ENCODE peak calls at places on chromosome 10, in nine cellular contexts. One of them, this sample, is unnamed.

GRCh38 chr10:11191673-11192072 is 174.0 kb downstream of the CELF2 start:
- DNase-seq in activated T-cell treated with anti-CD3 and anti-CD28 coated beads for 1 hour: no peak
- DNase-seq in T-helper 1 cell: no peak
- DNase-seq in activated T-helper 1 cell treated with Interleukin-2 at 50 U/mL for 16 hours: no peak
- DNase-seq in glomerular endothelial cell: no peak
- DNase-seq in DMS153: no peak
- DNase-seq in activated naive CD8-positive, alpha-beta T cell treated with anti-CD3 and anti-CD28 coated beads, Interleukin-2, amount 50 U/mL, for 24 hours: no peak
- DNase-seq in germinal center: no peak
- DNase-seq in effector CD8-positive, alpha-beta T cell: no peak
- DNase-seq in this sample: no peak

GRCh38 chr10:484925-485661 is 204.4 kb downstream of the DIP2C start:
- DNase-seq in activated T-cell treated with anti-CD3 and anti-CD28 coated beads for 1 hour: no peak
- DNase-seq in T-helper 1 cell: no peak
- DNase-seq in activated T-helper 1 cell treated with Interleukin-2 at 50 U/mL for 16 hours: peak; percentile 7
- DNase-seq in glomerular endothelial cell: no peak
- DNase-seq in DMS153: no peak
- DNase-seq in activated naive CD8-positive, alpha-beta T cell treated with anti-CD3 and anti-CD28 coated beads, Interleukin-2, amount 50 U/mL, for 24 hours: no peak
- DNase-seq in germinal center: no peak
- DNase-seq in effector CD8-positive, alpha-beta T cell: peak; percentile 5
- DNase-seq in this sample: no peak

GRCh38 chr10:60894816-60895215 is 49.2 kb downstream of the RHOBTB1 start:
- DNase-seq in activated T-cell treated with anti-CD3 and anti-CD28 coated beads for 1 hour: no peak
- DNase-seq in T-helper 1 cell: no peak
- DNase-seq in activated T-helper 1 cell treated with Interleukin-2 at 50 U/mL for 16 hours: no peak
- DNase-seq in glomerular endothelial cell: no peak
- DNase-seq in DMS153: peak; percentile 32
- DNase-seq in activated naive CD8-positive, alpha-beta T cell treated with anti-CD3 and anti-CD28 coated beads, Interleukin-2, amount 50 U/mL, for 24 hours: no peak
- DNase-seq in germinal center: no peak
- DNase-seq in effector CD8-positive, alpha-beta T cell: no peak
- DNase-seq in this sample: no peak

GRCh38 chr10:1465993-1466764 is 271.1 kb downstream of the ADARB2 start:
- DNase-seq in activated T-cell treated with anti-CD3 and anti-CD28 coated beads for 1 hour: no peak
- DNase-seq in T-helper 1 cell: no peak
- DNase-seq in activated T-helper 1 cell treated with Interleukin-2 at 50 U/mL for 16 hours: no peak
- DNase-seq in glomerular endothelial cell: no peak
- DNase-seq in DMS153: peak; percentile 38
- DNase-seq in activated naive CD8-positive, alpha-beta T cell treated with anti-CD3 and anti-CD28 coated beads, Interleukin-2, amount 50 U/mL, for 24 hours: no peak
- DNase-seq in germinal center: no peak
- DNase-seq in effector CD8-positive, alpha-beta T cell: no peak
- DNase-seq in this sample: no peak

GRCh38 chr10:52652431-52653220 is 120.0 kb downstream of the MBL2 start:
- DNase-seq in activated T-cell treated with anti-CD3 and anti-CD28 coated beads for 1 hour: no peak
- DNase-seq in T-helper 1 cell: no peak
- DNase-seq in activated T-helper 1 cell treated with Interleukin-2 at 50 U/mL for 16 hours: no peak
- DNase-seq in glomerular endothelial cell: no peak
- DNase-seq in DMS153: peak; percentile 41
- DNase-seq in activated naive CD8-positive, alpha-beta T cell treated with anti-CD3 and anti-CD28 coated beads, Interleukin-2, amount 50 U/mL, for 24 hours: no peak
- DNase-seq in germinal center: no peak
- DNase-seq in effector CD8-positive, alpha-beta T cell: no peak
- DNase-seq in this sample: no peak

GRCh38 chr10:665579-666091 is 23.8 kb downstream of the DIP2C start:
- DNase-seq in activated T-cell treated with anti-CD3 and anti-CD28 coated beads for 1 hour: no peak
- DNase-seq in T-helper 1 cell: no peak
- DNase-seq in activated T-helper 1 cell treated with Interleukin-2 at 50 U/mL for 16 hours: no peak
- DNase-seq in glomerular endothelial cell: no peak
- DNase-seq in DMS153: no peak
- DNase-seq in activated naive CD8-positive, alpha-beta T cell treated with anti-CD3 and anti-CD28 coated beads, Interleukin-2, amount 50 U/mL, for 24 hours: no peak
- DNase-seq in germinal center: no peak
- DNase-seq in effector CD8-positive, alpha-beta T cell: no peak
- DNase-seq in this sample: no peak

GRCh38 chr10:84308481-84309304 is 19.7 kb upstream of the CCSER2 start:
- DNase-seq in activated T-cell treated with anti-CD3 and anti-CD28 coated beads for 1 hour: no peak
- DNase-seq in T-helper 1 cell: no peak
- DNase-seq in activated T-helper 1 cell treated with Interleukin-2 at 50 U/mL for 16 hours: peak; percentile 9
- DNase-seq in glomerular endothelial cell: peak; percentile 78
- DNase-seq in DMS153: peak; percentile 72
- DNase-seq in activated naive CD8-positive, alpha-beta T cell treated with anti-CD3 and anti-CD28 coated beads, Interleukin-2, amount 50 U/mL, for 24 hours: peak; percentile 54
- DNase-seq in germinal center: no peak
- DNase-seq in effector CD8-positive, alpha-beta T cell: no peak
- DNase-seq in this sample: no peak

GRCh38 chr10:77818378-77818777 is 108.2 kb downstream of the DLG5 start:
- DNase-seq in activated T-cell treated with anti-CD3 and anti-CD28 coated beads for 1 hour: no peak
- DNase-seq in T-helper 1 cell: no peak
- DNase-seq in activated T-helper 1 cell treated with Interleukin-2 at 50 U/mL for 16 hours: no peak
- DNase-seq in glomerular endothelial cell: no peak
- DNase-seq in DMS153: no peak
- DNase-seq in activated naive CD8-positive, alpha-beta T cell treated with anti-CD3 and anti-CD28 coated beads, Interleukin-2, amount 50 U/mL, for 24 hours: no peak
- DNase-seq in germinal center: no peak
- DNase-seq in effector CD8-positive, alpha-beta T cell: no peak
- DNase-seq in this sample: no peak

GRCh38 chr10:49286686-49287085 is 12.3 kb upstream of the C10orf71 start:
- DNase-seq in activated T-cell treated with anti-CD3 and anti-CD28 coated beads for 1 hour: no peak
- DNase-seq in T-helper 1 cell: no peak
- DNase-seq in activated T-helper 1 cell treated with Interleukin-2 at 50 U/mL for 16 hours: no peak
- DNase-seq in glomerular endothelial cell: no peak
- DNase-seq in DMS153: no peak
- DNase-seq in activated naive CD8-positive, alpha-beta T cell treated with anti-CD3 and anti-CD28 coated beads, Interleukin-2, amount 50 U/mL, for 24 hours: no peak
- DNase-seq in germinal center: no peak
- DNase-seq in effector CD8-positive, alpha-beta T cell: no peak
- DNase-seq in this sample: no peak

GRCh38 chr10:27744478-27745379 is 890 bp downstream of the MKX start:
- DNase-seq in activated T-cell treated with anti-CD3 and anti-CD28 coated beads for 1 hour: no peak
- DNase-seq in T-helper 1 cell: peak; percentile 13
- DNase-seq in activated T-helper 1 cell treated with Interleukin-2 at 50 U/mL for 16 hours: no peak
- DNase-seq in glomerular endothelial cell: no peak
- DNase-seq in DMS153: no peak
- DNase-seq in activated naive CD8-positive, alpha-beta T cell treated with anti-CD3 and anti-CD28 coated beads, Interleukin-2, amount 50 U/mL, for 24 hours: peak; percentile 27
- DNase-seq in germinal center: no peak
- DNase-seq in effector CD8-positive, alpha-beta T cell: no peak
- DNase-seq in this sample: no peak

GRCh38 chr10:83492004-83492403 is 647.3 kb upstream of the GHITM start:
- DNase-seq in activated T-cell treated with anti-CD3 and anti-CD28 coated beads for 1 hour: no peak
- DNase-seq in T-helper 1 cell: no peak
- DNase-seq in activated T-helper 1 cell treated with Interleukin-2 at 50 U/mL for 16 hours: no peak
- DNase-seq in glomerular endothelial cell: no peak
- DNase-seq in DMS153: no peak
- DNase-seq in activated naive CD8-positive, alpha-beta T cell treated with anti-CD3 and anti-CD28 coated beads, Interleukin-2, amount 50 U/mL, for 24 hours: no peak
- DNase-seq in germinal center: no peak
- DNase-seq in effector CD8-positive, alpha-beta T cell: no peak
- DNase-seq in this sample: no peak

GRCh38 chr10:8034666-8035640 is 19.5 kb upstream of the GATA3 start:
- DNase-seq in activated T-cell treated with anti-CD3 and anti-CD28 coated beads for 1 hour: no peak
- DNase-seq in T-helper 1 cell: no peak
- DNase-seq in activated T-helper 1 cell treated with Interleukin-2 at 50 U/mL for 16 hours: no peak
- DNase-seq in glomerular endothelial cell: no peak
- DNase-seq in DMS153: no peak
- DNase-seq in activated naive CD8-positive, alpha-beta T cell treated with anti-CD3 and anti-CD28 coated beads, Interleukin-2, amount 50 U/mL, for 24 hours: peak; percentile 9
- DNase-seq in germinal center: no peak
- DNase-seq in effector CD8-positive, alpha-beta T cell: no peak
- DNase-seq in this sample: no peak

GRCh38 chr10:73905256-73906018 is 5.5 kb upstream of the PLAU start:
- DNase-seq in activated T-cell treated with anti-CD3 and anti-CD28 coated beads for 1 hour: no peak
- DNase-seq in T-helper 1 cell: no peak
- DNase-seq in activated T-helper 1 cell treated with Interleukin-2 at 50 U/mL for 16 hours: no peak
- DNase-seq in glomerular endothelial cell: no peak
- DNase-seq in DMS153: no peak
- DNase-seq in activated naive CD8-positive, alpha-beta T cell treated with anti-CD3 and anti-CD28 coated beads, Interleukin-2, amount 50 U/mL, for 24 hours: no peak
- DNase-seq in germinal center: no peak
- DNase-seq in effector CD8-positive, alpha-beta T cell: no peak
- DNase-seq in this sample: no peak

GRCh38 chr10:93894516-93895378 is 969 bp downstream of the SLC35G1 start:
- DNase-seq in activated T-cell treated with anti-CD3 and anti-CD28 coated beads for 1 hour: no peak
- DNase-seq in T-helper 1 cell: no peak
- DNase-seq in activated T-helper 1 cell treated with Interleukin-2 at 50 U/mL for 16 hours: no peak
- DNase-seq in glomerular endothelial cell: no peak
- DNase-seq in DMS153: no peak
- DNase-seq in activated naive CD8-positive, alpha-beta T cell treated with anti-CD3 and anti-CD28 coated beads, Interleukin-2, amount 50 U/mL, for 24 hours: no peak
- DNase-seq in germinal center: peak; percentile 3
- DNase-seq in effector CD8-positive, alpha-beta T cell: no peak
- DNase-seq in this sample: peak; percentile 16

GRCh38 chr10:34305189-34305588 is 509.9 kb downstream of the PARD3 start:
- DNase-seq in activated T-cell treated with anti-CD3 and anti-CD28 coated beads for 1 hour: no peak
- DNase-seq in T-helper 1 cell: no peak
- DNase-seq in activated T-helper 1 cell treated with Interleukin-2 at 50 U/mL for 16 hours: no peak
- DNase-seq in glomerular endothelial cell: no peak
- DNase-seq in DMS153: no peak
- DNase-seq in activated naive CD8-positive, alpha-beta T cell treated with anti-CD3 and anti-CD28 coated beads, Interleukin-2, amount 50 U/mL, for 24 hours: no peak
- DNase-seq in germinal center: no peak
- DNase-seq in effector CD8-positive, alpha-beta T cell: no peak
- DNase-seq in this sample: peak; percentile 1

GRCh38 chr10:35910234-35910633 is 268.1 kb upstream of the FZD8 start:
- DNase-seq in activated T-cell treated with anti-CD3 and anti-CD28 coated beads for 1 hour: no peak
- DNase-seq in T-helper 1 cell: no peak
- DNase-seq in activated T-helper 1 cell treated with Interleukin-2 at 50 U/mL for 16 hours: no peak
- DNase-seq in glomerular endothelial cell: no peak
- DNase-seq in DMS153: no peak
- DNase-seq in activated naive CD8-positive, alpha-beta T cell treated with anti-CD3 and anti-CD28 coated beads, Interleukin-2, amount 50 U/mL, for 24 hours: no peak
- DNase-seq in germinal center: no peak
- DNase-seq in effector CD8-positive, alpha-beta T cell: no peak
- DNase-seq in this sample: no peak

GRCh38 chr10:78212134-78212785 is 178.6 kb downstream of the RPS24 start:
- DNase-seq in activated T-cell treated with anti-CD3 and anti-CD28 coated beads for 1 hour: no peak
- DNase-seq in T-helper 1 cell: no peak
- DNase-seq in activated T-helper 1 cell treated with Interleukin-2 at 50 U/mL for 16 hours: no peak
- DNase-seq in glomerular endothelial cell: no peak
- DNase-seq in DMS153: peak; percentile 60
- DNase-seq in activated naive CD8-positive, alpha-beta T cell treated with anti-CD3 and anti-CD28 coated beads, Interleukin-2, amount 50 U/mL, for 24 hours: no peak
- DNase-seq in germinal center: no peak
- DNase-seq in effector CD8-positive, alpha-beta T cell: no peak
- DNase-seq in this sample: no peak

GRCh38 chr10:129369566-129369965 is 97.5 kb upstream of the MGMT start:
- DNase-seq in activated T-cell treated with anti-CD3 and anti-CD28 coated beads for 1 hour: no peak
- DNase-seq in T-helper 1 cell: no peak
- DNase-seq in activated T-helper 1 cell treated with Interleukin-2 at 50 U/mL for 16 hours: no peak
- DNase-seq in glomerular endothelial cell: no peak
- DNase-seq in DMS153: no peak
- DNase-seq in activated naive CD8-positive, alpha-beta T cell treated with anti-CD3 and anti-CD28 coated beads, Interleukin-2, amount 50 U/mL, for 24 hours: no peak
- DNase-seq in germinal center: no peak
- DNase-seq in effector CD8-positive, alpha-beta T cell: no peak
- DNase-seq in this sample: no peak

GRCh38 chr10:116827214-116827671 is 22.1 kb upstream of the ENO4 start:
- DNase-seq in activated T-cell treated with anti-CD3 and anti-CD28 coated beads for 1 hour: no peak
- DNase-seq in T-helper 1 cell: no peak
- DNase-seq in activated T-helper 1 cell treated with Interleukin-2 at 50 U/mL for 16 hours: no peak
- DNase-seq in glomerular endothelial cell: no peak
- DNase-seq in DMS153: no peak
- DNase-seq in activated naive CD8-positive, alpha-beta T cell treated with anti-CD3 and anti-CD28 coated beads, Interleukin-2, amount 50 U/mL, for 24 hours: no peak
- DNase-seq in germinal center: no peak
- DNase-seq in effector CD8-positive, alpha-beta T cell: no peak
- DNase-seq in this sample: no peak

GRCh38 chr10:95273393-95274312 is 17.1 kb downstream of the PDLIM1 start:
- DNase-seq in activated T-cell treated with anti-CD3 and anti-CD28 coated beads for 1 hour: no peak
- DNase-seq in T-helper 1 cell: no peak
- DNase-seq in activated T-helper 1 cell treated with Interleukin-2 at 50 U/mL for 16 hours: no peak
- DNase-seq in glomerular endothelial cell: peak; percentile 86
- DNase-seq in DMS153: no peak
- DNase-seq in activated naive CD8-positive, alpha-beta T cell treated with anti-CD3 and anti-CD28 coated beads, Interleukin-2, amount 50 U/mL, for 24 hours: no peak
- DNase-seq in germinal center: no peak
- DNase-seq in effector CD8-positive, alpha-beta T cell: no peak
- DNase-seq in this sample: no peak

GRCh38 chr10:86139066-86139657 is 227.4 kb downstream of the GRID1 start:
- DNase-seq in activated T-cell treated with anti-CD3 and anti-CD28 coated beads for 1 hour: no peak
- DNase-seq in T-helper 1 cell: no peak
- DNase-seq in activated T-helper 1 cell treated with Interleukin-2 at 50 U/mL for 16 hours: no peak
- DNase-seq in glomerular endothelial cell: no peak
- DNase-seq in DMS153: no peak
- DNase-seq in activated naive CD8-positive, alpha-beta T cell treated with anti-CD3 and anti-CD28 coated beads, Interleukin-2, amount 50 U/mL, for 24 hours: peak; percentile 33
- DNase-seq in germinal center: peak; percentile 53
- DNase-seq in effector CD8-positive, alpha-beta T cell: no peak
- DNase-seq in this sample: peak; percentile 18

GRCh38 chr10:18400201-18400910 is 251.0 kb downstream of the NSUN6 start:
- DNase-seq in activated T-cell treated with anti-CD3 and anti-CD28 coated beads for 1 hour: no peak
- DNase-seq in T-helper 1 cell: no peak
- DNase-seq in activated T-helper 1 cell treated with Interleukin-2 at 50 U/mL for 16 hours: no peak
- DNase-seq in glomerular endothelial cell: no peak
- DNase-seq in DMS153: no peak
- DNase-seq in activated naive CD8-positive, alpha-beta T cell treated with anti-CD3 and anti-CD28 coated beads, Interleukin-2, amount 50 U/mL, for 24 hours: no peak
- DNase-seq in germinal center: no peak
- DNase-seq in effector CD8-positive, alpha-beta T cell: no peak
- DNase-seq in this sample: no peak

GRCh38 chr10:29712108-29712507 is 77.3 kb upstream of the SVIL start:
- DNase-seq in activated T-cell treated with anti-CD3 and anti-CD28 coated beads for 1 hour: no peak
- DNase-seq in T-helper 1 cell: no peak
- DNase-seq in activated T-helper 1 cell treated with Interleukin-2 at 50 U/mL for 16 hours: no peak
- DNase-seq in glomerular endothelial cell: no peak
- DNase-seq in DMS153: peak; percentile 8
- DNase-seq in activated naive CD8-positive, alpha-beta T cell treated with anti-CD3 and anti-CD28 coated beads, Interleukin-2, amount 50 U/mL, for 24 hours: no peak
- DNase-seq in germinal center: no peak
- DNase-seq in effector CD8-positive, alpha-beta T cell: no peak
- DNase-seq in this sample: no peak

GRCh38 chr10:5856701-5857004 is 33.0 kb downstream of the ANKRD16 start:
- DNase-seq in activated T-cell treated with anti-CD3 and anti-CD28 coated beads for 1 hour: no peak
- DNase-seq in T-helper 1 cell: no peak
- DNase-seq in activated T-helper 1 cell treated with Interleukin-2 at 50 U/mL for 16 hours: no peak
- DNase-seq in glomerular endothelial cell: no peak
- DNase-seq in DMS153: no peak
- DNase-seq in activated naive CD8-positive, alpha-beta T cell treated with anti-CD3 and anti-CD28 coated beads, Interleukin-2, amount 50 U/mL, for 24 hours: no peak
- DNase-seq in germinal center: no peak
- DNase-seq in effector CD8-positive, alpha-beta T cell: no peak
- DNase-seq in this sample: no peak

GRCh38 chr10:60434418-60435046 is 44.9 kb upstream of the ANK3 start:
- DNase-seq in activated T-cell treated with anti-CD3 and anti-CD28 coated beads for 1 hour: no peak
- DNase-seq in T-helper 1 cell: no peak
- DNase-seq in activated T-helper 1 cell treated with Interleukin-2 at 50 U/mL for 16 hours: no peak
- DNase-seq in glomerular endothelial cell: no peak
- DNase-seq in DMS153: peak; percentile 31
- DNase-seq in activated naive CD8-positive, alpha-beta T cell treated with anti-CD3 and anti-CD28 coated beads, Interleukin-2, amount 50 U/mL, for 24 hours: no peak
- DNase-seq in germinal center: peak; percentile 22
- DNase-seq in effector CD8-positive, alpha-beta T cell: no peak
- DNase-seq in this sample: peak; percentile 49

GRCh38 chr10:70549351-70549961 is 53.1 kb downstream of the PRF1 start:
- DNase-seq in activated T-cell treated with anti-CD3 and anti-CD28 coated beads for 1 hour: no peak
- DNase-seq in T-helper 1 cell: no peak
- DNase-seq in activated T-helper 1 cell treated with Interleukin-2 at 50 U/mL for 16 hours: no peak
- DNase-seq in glomerular endothelial cell: no peak
- DNase-seq in DMS153: no peak
- DNase-seq in activated naive CD8-positive, alpha-beta T cell treated with anti-CD3 and anti-CD28 coated beads, Interleukin-2, amount 50 U/mL, for 24 hours: no peak
- DNase-seq in germinal center: no peak
- DNase-seq in effector CD8-positive, alpha-beta T cell: no peak
- DNase-seq in this sample: no peak

GRCh38 chr10:89773081-89773480 is 71.7 kb downstream of the KIF20B start:
- DNase-seq in activated T-cell treated with anti-CD3 and anti-CD28 coated beads for 1 hour: no peak
- DNase-seq in T-helper 1 cell: no peak
- DNase-seq in activated T-helper 1 cell treated with Interleukin-2 at 50 U/mL for 16 hours: no peak
- DNase-seq in glomerular endothelial cell: no peak
- DNase-seq in DMS153: no peak
- DNase-seq in activated naive CD8-positive, alpha-beta T cell treated with anti-CD3 and anti-CD28 coated beads, Interleukin-2, amount 50 U/mL, for 24 hours: no peak
- DNase-seq in germinal center: no peak
- DNase-seq in effector CD8-positive, alpha-beta T cell: no peak
- DNase-seq in this sample: no peak

GRCh38 chr10:127922675-127923366 is 15.9 kb downstream of the PTPRE start:
- DNase-seq in activated T-cell treated with anti-CD3 and anti-CD28 coated beads for 1 hour: no peak
- DNase-seq in T-helper 1 cell: no peak
- DNase-seq in activated T-helper 1 cell treated with Interleukin-2 at 50 U/mL for 16 hours: no peak
- DNase-seq in glomerular endothelial cell: no peak
- DNase-seq in DMS153: no peak
- DNase-seq in activated naive CD8-positive, alpha-beta T cell treated with anti-CD3 and anti-CD28 coated beads, Interleukin-2, amount 50 U/mL, for 24 hours: no peak
- DNase-seq in germinal center: no peak
- DNase-seq in effector CD8-positive, alpha-beta T cell: no peak
- DNase-seq in this sample: no peak

GRCh38 chr10:36185096-36185495 is 543.0 kb upstream of the FZD8 start:
- DNase-seq in activated T-cell treated with anti-CD3 and anti-CD28 coated beads for 1 hour: no peak
- DNase-seq in T-helper 1 cell: no peak
- DNase-seq in activated T-helper 1 cell treated with Interleukin-2 at 50 U/mL for 16 hours: no peak
- DNase-seq in glomerular endothelial cell: no peak
- DNase-seq in DMS153: no peak
- DNase-seq in activated naive CD8-positive, alpha-beta T cell treated with anti-CD3 and anti-CD28 coated beads, Interleukin-2, amount 50 U/mL, for 24 hours: no peak
- DNase-seq in germinal center: no peak
- DNase-seq in effector CD8-positive, alpha-beta T cell: no peak
- DNase-seq in this sample: no peak

GRCh38 chr10:112525215-112525614 is 78.2 kb downstream of the VTI1A start:
- DNase-seq in activated T-cell treated with anti-CD3 and anti-CD28 coated beads for 1 hour: no peak
- DNase-seq in T-helper 1 cell: no peak
- DNase-seq in activated T-helper 1 cell treated with Interleukin-2 at 50 U/mL for 16 hours: no peak
- DNase-seq in glomerular endothelial cell: no peak
- DNase-seq in DMS153: no peak
- DNase-seq in activated naive CD8-positive, alpha-beta T cell treated with anti-CD3 and anti-CD28 coated beads, Interleukin-2, amount 50 U/mL, for 24 hours: no peak
- DNase-seq in germinal center: no peak
- DNase-seq in effector CD8-positive, alpha-beta T cell: no peak
- DNase-seq in this sample: no peak

GRCh38 chr10:69318997-69319727 is 40.9 kb downstream of the HK1 start:
- DNase-seq in activated T-cell treated with anti-CD3 and anti-CD28 coated beads for 1 hour: peak; percentile 59
- DNase-seq in T-helper 1 cell: peak; percentile 71
- DNase-seq in activated T-helper 1 cell treated with Interleukin-2 at 50 U/mL for 16 hours: peak; percentile 72
- DNase-seq in glomerular endothelial cell: no peak
- DNase-seq in DMS153: no peak
- DNase-seq in activated naive CD8-positive, alpha-beta T cell treated with anti-CD3 and anti-CD28 coated beads, Interleukin-2, amount 50 U/mL, for 24 hours: peak; percentile 78
- DNase-seq in germinal center: peak; percentile 35
- DNase-seq in effector CD8-positive, alpha-beta T cell: peak; percentile 58
- DNase-seq in this sample: peak; percentile 18

This sample was measured in OCI-LY7.